ENCODE peak calls at places on chromosomes 12 and 14, in four cellular contexts. One of them, this sample, is unnamed.

GRCh38 chr14:20997564-20997963 is 1.5 kb upstream of the SLC39A2 start:
- DNase-seq in mammary epithelial cell: no peak
- DNase-seq in GM12878: no peak
- DNase-seq in K562: no peak
- DNase-seq in this sample: no peak

GRCh38 chr12:114625294-114625851 is 58.6 kb downstream of the TBX3 start:
- DNase-seq in mammary epithelial cell: peak; percentile 26
- DNase-seq in GM12878: no peak
- DNase-seq in K562: peak; percentile 68
- DNase-seq in this sample: peak; percentile 21

GRCh38 chr14:55936691-55937090 is 181.5 kb upstream of the PELI2 start:
- DNase-seq in mammary epithelial cell: no peak
- DNase-seq in GM12878: no peak
- DNase-seq in K562: no peak
- DNase-seq in this sample: no peak

GRCh38 chr12:70648831-70649230 is 11.6 kb upstream of the PTPRB start:
- DNase-seq in mammary epithelial cell: peak; percentile 34
- DNase-seq in GM12878: no peak
- DNase-seq in K562: no peak
- DNase-seq in this sample: no peak

GRCh38 chr12:95629392-95629791 is 78.1 kb upstream of the USP44 start:
- DNase-seq in mammary epithelial cell: no peak
- DNase-seq in GM12878: no peak
- DNase-seq in K562: no peak
- DNase-seq in this sample: no peak

GRCh38 chr12:80838708-80839107 is 99.0 kb downstream of the LIN7A start:
- DNase-seq in mammary epithelial cell: no peak
- DNase-seq in GM12878: no peak
- DNase-seq in K562: no peak
- DNase-seq in this sample: no peak

GRCh38 chr12:117126335-117126734 is 27.1 kb upstream of the TESC start:
- DNase-seq in mammary epithelial cell: no peak
- DNase-seq in GM12878: no peak
- DNase-seq in K562: no peak
- DNase-seq in this sample: no peak

GRCh38 chr12:7981446-7981845 is 45.5 kb upstream of the SLC2A3 start:
- DNase-seq in mammary epithelial cell: no peak
- DNase-seq in GM12878: no peak
- DNase-seq in K562: no peak
- DNase-seq in this sample: no peak

GRCh38 chr14:94043111-94043755 is 17.1 kb downstream of the OTUB2 start:
- DNase-seq in mammary epithelial cell: no peak
- DNase-seq in GM12878: no peak
- DNase-seq in K562: no peak
- DNase-seq in this sample: no peak

GRCh38 chr12:122104844-122105243 is 26.3 kb downstream of the MLXIP start:
- DNase-seq in mammary epithelial cell: no peak
- DNase-seq in GM12878: no peak
- DNase-seq in K562: no peak
- DNase-seq in this sample: no peak

GRCh38 chr12:102958073-102958829 is 777 bp downstream of the ASCL1 start:
- DNase-seq in mammary epithelial cell: peak; percentile 25
- DNase-seq in GM12878: no peak
- DNase-seq in K562: no peak
- DNase-seq in this sample: peak; percentile 70

GRCh38 chr12:71970031-71970430 is 31.4 kb downstream of the TPH2 start:
- DNase-seq in mammary epithelial cell: no peak
- DNase-seq in GM12878: no peak
- DNase-seq in K562: no peak
- DNase-seq in this sample: no peak

GRCh38 chr12:109582636-109583035 is 9.0 kb downstream of the MVK start:
- DNase-seq in mammary epithelial cell: peak; percentile 51
- DNase-seq in GM12878: no peak
- DNase-seq in K562: peak; percentile 31
- DNase-seq in this sample: no peak

GRCh38 chr14:72500234-72500838 is 393.6 kb downstream of the DPF3 start:
- DNase-seq in mammary epithelial cell: peak; percentile 50
- DNase-seq in GM12878: no peak
- DNase-seq in K562: no peak
- DNase-seq in this sample: no peak

GRCh38 chr12:48882325-48882687 is 16.6 kb upstream of the RND1 start:
- DNase-seq in mammary epithelial cell: no peak
- DNase-seq in GM12878: no peak
- DNase-seq in K562: no peak
- DNase-seq in this sample: no peak

GRCh38 chr12:86117711-86118110 is 138.5 kb downstream of the MGAT4C start:
- DNase-seq in mammary epithelial cell: no peak
- DNase-seq in GM12878: no peak
- DNase-seq in K562: no peak
- DNase-seq in this sample: no peak

GRCh38 chr14:69152181-69152943 is 557 bp downstream of the DCAF5 start:
- DNase-seq in mammary epithelial cell: peak; percentile 31
- DNase-seq in GM12878: no peak
- DNase-seq in K562: peak; percentile 58
- DNase-seq in this sample: peak; percentile 28

GRCh38 chr12:69059465-69060457 is 126.8 kb upstream of the CPM start:
- DNase-seq in mammary epithelial cell: peak; percentile 94
- DNase-seq in GM12878: no peak
- DNase-seq in K562: no peak
- DNase-seq in this sample: no peak

GRCh38 chr14:20477211-20477876 is 8.1 kb downstream of the PNP start:
- DNase-seq in mammary epithelial cell: peak; percentile 44
- DNase-seq in GM12878: no peak
- DNase-seq in K562: no peak
- DNase-seq in this sample: no peak

GRCh38 chr14:56659964-56660551 is 80.5 kb downstream of the TMEM260 start:
- DNase-seq in mammary epithelial cell: peak; percentile 27
- DNase-seq in GM12878: no peak
- DNase-seq in K562: peak; percentile 32
- DNase-seq in this sample: peak; percentile 28

GRCh38 chr14:90681889-90682429 is 134.3 kb downstream of the TTC7B start:
- DNase-seq in mammary epithelial cell: peak; percentile 14
- DNase-seq in GM12878: no peak
- DNase-seq in K562: no peak
- DNase-seq in this sample: no peak

GRCh38 chr12:128091101-128091795 is 175.7 kb upstream of the TMEM132C start:
- DNase-seq in mammary epithelial cell: no peak
- DNase-seq in GM12878: no peak
- DNase-seq in K562: no peak
- DNase-seq in this sample: no peak

GRCh38 chr14:67571991-67572323 is 28.1 kb downstream of the PIGH start:
- DNase-seq in mammary epithelial cell: no peak
- DNase-seq in GM12878: no peak
- DNase-seq in K562: no peak
- DNase-seq in this sample: no peak

GRCh38 chr12:78419513-78419912 is 445.1 kb upstream of the SYT1 start:
- DNase-seq in mammary epithelial cell: no peak
- DNase-seq in GM12878: no peak
- DNase-seq in K562: no peak
- DNase-seq in this sample: no peak

GRCh38 chr12:78414071-78414470 is 450.5 kb upstream of the SYT1 start:
- DNase-seq in mammary epithelial cell: no peak
- DNase-seq in GM12878: no peak
- DNase-seq in K562: no peak
- DNase-seq in this sample: no peak

GRCh38 chr12:78421011-78421410 is 443.6 kb upstream of the SYT1 start:
- DNase-seq in mammary epithelial cell: no peak
- DNase-seq in GM12878: no peak
- DNase-seq in K562: no peak
- DNase-seq in this sample: no peak

DNA sequence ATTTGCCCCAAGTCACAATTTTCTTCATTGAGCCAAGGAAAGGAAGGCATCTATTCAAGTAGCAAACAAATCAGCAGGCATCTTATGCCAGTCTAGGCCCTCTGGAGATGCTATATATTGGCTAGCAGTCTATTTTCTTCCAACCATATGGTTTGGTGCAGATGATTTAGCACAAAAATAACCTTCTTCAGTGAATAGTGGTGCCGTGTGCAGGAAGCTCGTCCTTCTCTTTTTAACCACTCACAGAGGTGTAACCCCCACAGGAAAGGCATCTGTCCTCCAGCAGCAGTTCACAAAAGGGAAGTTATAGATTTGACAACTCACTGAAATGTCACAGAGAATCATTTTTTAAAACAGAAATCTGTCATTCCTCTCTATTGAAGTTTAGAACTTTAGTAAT is 445.7 kb upstream of the SYT1 start:
- DNase-seq in mammary epithelial cell: no peak
- DNase-seq in GM12878: no peak
- DNase-seq in K562: no peak
- DNase-seq in this sample: peak; percentile 76
- H3K9ac ChIP-seq in mammary epithelial cell: no peak overlapping the region
- H3K9ac ChIP-seq in GM12878: no peak overlapping the region
- H3K9ac ChIP-seq in K562: no peak overlapping the region
- H3K9ac ChIP-seq in this sample: no peak overlapping the region

GRCh38 chr14:63288853-63289252 is 29.9 kb downstream of the GPHB5 start:
- DNase-seq in mammary epithelial cell: no peak
- DNase-seq in GM12878: no peak
- DNase-seq in K562: no peak
- DNase-seq in this sample: no peak

GRCh38 chr14:63283501-63284248 is 35.1 kb downstream of the GPHB5 start:
- DNase-seq in mammary epithelial cell: no peak
- DNase-seq in GM12878: no peak
- DNase-seq in K562: no peak
- DNase-seq in this sample: no peak

GRCh38 chr14:63290741-63291286 is 27.9 kb downstream of the GPHB5 start:
- DNase-seq in mammary epithelial cell: no peak
- DNase-seq in GM12878: no peak
- DNase-seq in K562: no peak
- DNase-seq in this sample: no peak

GRCh38 chr14:63286071-63286470 is 32.7 kb downstream of the GPHB5 start:
- DNase-seq in mammary epithelial cell: no peak
- DNase-seq in GM12878: no peak
- DNase-seq in K562: no peak
- DNase-seq in this sample: no peak

DNA sequence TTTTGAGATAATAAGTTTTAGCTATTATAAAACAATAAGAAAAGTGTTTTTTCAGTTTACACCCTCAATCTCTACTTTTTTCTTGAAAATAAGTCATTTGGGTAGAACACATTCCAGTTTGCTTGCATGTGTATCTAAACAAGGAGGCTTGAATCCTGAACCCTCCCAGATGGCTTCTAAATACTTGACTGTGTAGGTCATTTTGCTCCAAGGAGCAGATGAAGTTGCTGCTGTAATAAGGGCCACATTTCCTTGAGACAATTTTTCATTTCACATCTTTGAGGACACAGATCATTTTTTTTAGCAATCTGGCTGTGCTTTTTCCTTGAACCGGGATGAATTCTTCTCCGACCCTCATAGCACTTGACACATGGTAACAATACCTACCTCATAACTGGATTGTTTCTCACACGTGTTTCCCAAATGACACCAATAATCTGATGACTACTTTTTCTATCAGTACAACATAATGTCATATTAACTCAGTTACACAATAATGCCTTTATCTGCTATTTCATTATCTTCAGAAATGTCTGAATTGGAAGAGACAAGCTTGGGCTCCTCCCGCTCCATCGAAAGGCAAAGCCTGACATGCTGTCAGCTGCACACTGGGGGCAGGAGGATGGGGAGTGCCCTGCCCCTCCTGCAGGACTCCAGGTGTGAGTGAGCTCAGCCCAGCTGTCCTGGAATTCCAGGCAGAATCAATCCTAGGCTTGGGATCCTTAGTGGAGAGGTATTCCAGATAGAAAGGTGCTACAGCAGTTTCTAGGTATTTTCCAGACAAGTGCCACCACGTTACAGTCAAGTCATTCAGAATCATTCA is 30.9 kb downstream of the GPHB5 start:
- DNase-seq in mammary epithelial cell: no peak
- DNase-seq in GM12878: no peak
- DNase-seq in K562: no peak
- DNase-seq in this sample: no peak
- TF ChIP-seq EZH2 in mammary epithelial cell: no peak
- TF ChIP-seq EZH2 in GM12878: no peak
- TF ChIP-seq EZH2 in K562: no peak
- TF ChIP-seq EZH2 in this sample: no peak

DNA sequence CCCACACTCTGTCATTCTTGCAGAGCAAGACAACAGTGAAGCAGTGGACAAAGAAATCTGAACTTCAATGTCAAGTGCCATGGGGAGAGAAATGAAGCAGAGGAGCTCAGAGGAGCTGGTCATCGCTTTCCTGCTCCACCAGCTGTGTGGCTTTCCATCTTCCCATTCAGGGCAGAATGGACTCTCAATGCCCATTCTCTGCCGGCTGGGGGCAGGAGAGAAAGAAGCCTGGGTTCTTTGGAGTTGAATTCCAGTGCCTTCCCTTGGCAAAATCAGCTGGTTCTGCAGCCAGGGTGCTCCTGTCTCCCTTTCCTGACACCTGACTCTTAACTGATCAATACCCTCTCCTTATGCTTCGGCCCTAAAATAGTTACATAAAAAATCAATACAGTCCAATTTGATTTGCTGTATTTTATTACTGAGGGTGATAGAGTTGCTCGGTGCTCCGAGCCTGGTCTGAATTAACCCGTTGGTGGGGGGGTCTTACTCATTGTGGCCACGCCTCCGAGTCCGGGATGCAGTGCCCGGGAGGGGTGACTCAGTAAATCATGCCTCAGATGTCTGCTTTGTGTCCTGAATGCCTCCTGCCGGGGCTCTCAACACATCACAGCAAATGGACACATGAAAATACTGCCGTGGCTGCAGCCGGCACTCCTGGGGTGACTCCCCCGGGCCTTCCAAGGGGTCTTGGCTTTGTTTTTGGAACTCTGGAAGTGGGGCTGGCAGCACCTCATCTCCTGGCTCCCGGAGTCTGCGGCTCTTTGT is 128.7 kb downstream of the AACS start:
- DNase-seq in mammary epithelial cell: peak; percentile 29
- DNase-seq in GM12878: no peak
- DNase-seq in K562: peak; percentile 25
- DNase-seq in this sample: no peak
- H3K27ac ChIP-seq in mammary epithelial cell: no peak overlapping the region
- H3K27ac ChIP-seq in GM12878: no peak overlapping the region
- H3K27ac ChIP-seq in K562: no peak overlapping the region
- H3K27ac ChIP-seq in this sample: no peak overlapping the region

DNA sequence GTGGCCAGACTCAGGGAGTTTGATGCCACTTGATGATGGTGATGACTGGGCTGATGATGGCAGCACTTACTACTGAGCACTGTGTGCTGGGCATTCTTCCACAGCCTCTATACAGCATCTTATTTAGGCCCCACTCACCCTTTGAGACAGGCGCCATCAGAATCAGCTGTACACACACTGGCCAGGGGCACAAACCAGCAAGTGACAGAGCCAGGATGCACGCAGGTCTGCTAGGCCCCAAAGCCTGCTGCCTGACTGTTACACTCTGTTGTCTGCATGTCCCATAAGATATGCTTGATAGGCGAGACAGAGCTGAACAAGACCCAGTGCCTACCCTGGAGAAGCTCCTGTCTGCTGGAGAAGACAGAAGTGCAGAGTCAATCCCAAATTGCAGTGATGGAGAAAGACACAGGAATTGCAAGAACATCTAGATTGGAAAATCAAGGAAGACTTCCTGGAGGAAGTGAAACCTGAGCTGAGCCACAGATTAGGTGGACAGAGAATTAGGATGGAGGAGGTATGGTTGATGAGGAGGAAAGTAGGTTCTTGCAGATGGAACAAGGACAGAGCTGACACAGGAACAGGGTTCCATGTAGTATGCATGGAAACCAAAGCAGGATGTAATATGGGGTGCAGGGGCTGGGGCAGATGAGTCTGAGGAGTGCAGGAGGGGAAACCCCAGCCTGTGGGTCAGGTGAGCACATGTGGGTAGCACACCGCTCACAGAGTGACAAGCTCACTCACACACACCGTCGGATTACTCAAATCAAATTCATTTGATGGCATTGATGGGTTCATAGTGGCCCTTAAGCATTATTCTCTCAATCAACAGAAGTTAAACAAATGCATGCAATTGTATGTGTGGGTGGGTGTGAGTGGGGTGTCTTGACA is 117.3 kb downstream of the BEGAIN start:
- DNase-seq in mammary epithelial cell: no peak
- DNase-seq in GM12878: no peak
- DNase-seq in K562: no peak
- DNase-seq in this sample: no peak
- H3K9ac ChIP-seq in mammary epithelial cell: no peak overlapping the region
- H3K9ac ChIP-seq in GM12878: no peak overlapping the region
- H3K9ac ChIP-seq in K562: no peak overlapping the region
- H3K9ac ChIP-seq in this sample: no peak overlapping the region

This sample was measured in MM.1S.